ENCODE peak calls at places on chromosomes 16 and 17, in eight cellular contexts. One of them, this sample, is unnamed.

GRCh38 chr16:84278968-84279367 is 15.7 kb upstream of the WFDC1 start:
- DNase-seq in lower lobe of right lung: no peak
- DNase-seq in dorsolateral prefrontal cortex: no peak
- DNase-seq in esophagus squamous epithelium: no peak
- DNase-seq in psoas muscle: no peak
- DNase-seq in small intestine: no peak
- DNase-seq in effector memory CD4-positive, alpha-beta T cell: no peak
- DNase-seq in WERI-Rb-1: peak; percentile 67
- DNase-seq in this sample: no peak

GRCh38 chr17:79057727-79058400 is 16.8 kb upstream of the ENGASE start:
- DNase-seq in lower lobe of right lung: no peak
- DNase-seq in dorsolateral prefrontal cortex: no peak
- DNase-seq in esophagus squamous epithelium: no peak
- DNase-seq in psoas muscle: peak; percentile 29
- DNase-seq in small intestine: no peak
- DNase-seq in effector memory CD4-positive, alpha-beta T cell: no peak
- DNase-seq in WERI-Rb-1: no peak
- DNase-seq in this sample: no peak

GRCh38 chr17:4175921-4176802 is 33.2 kb downstream of the CYB5D2 start:
- DNase-seq in lower lobe of right lung: no peak
- DNase-seq in dorsolateral prefrontal cortex: no peak
- DNase-seq in esophagus squamous epithelium: no peak
- DNase-seq in psoas muscle: no peak
- DNase-seq in small intestine: peak; percentile 22
- DNase-seq in effector memory CD4-positive, alpha-beta T cell: peak; percentile 21
- DNase-seq in WERI-Rb-1: no peak
- DNase-seq in this sample: no peak

GRCh38 chr17:82250868-82251500 is 22.1 kb downstream of the SLC16A3 start:
- DNase-seq in lower lobe of right lung: peak; percentile 37
- DNase-seq in dorsolateral prefrontal cortex: peak; percentile 64
- DNase-seq in esophagus squamous epithelium: no peak
- DNase-seq in psoas muscle: peak; percentile 41
- DNase-seq in small intestine: no peak
- DNase-seq in effector memory CD4-positive, alpha-beta T cell: no peak
- DNase-seq in WERI-Rb-1: no peak
- DNase-seq in this sample: peak; percentile 38

GRCh38 chr17:42760652-42761581 is at the start of gene RAMP2:
- DNase-seq in lower lobe of right lung: no peak
- DNase-seq in dorsolateral prefrontal cortex: no peak
- DNase-seq in esophagus squamous epithelium: no peak
- DNase-seq in psoas muscle: peak; percentile 67
- DNase-seq in small intestine: peak; percentile 11
- DNase-seq in effector memory CD4-positive, alpha-beta T cell: no peak
- DNase-seq in WERI-Rb-1: peak; percentile 69
- DNase-seq in this sample: peak; percentile 50

GRCh38 chr17:37081287-37081686 is 132.5 kb downstream of the AATF start:
- DNase-seq in lower lobe of right lung: no peak
- DNase-seq in dorsolateral prefrontal cortex: no peak
- DNase-seq in esophagus squamous epithelium: no peak
- DNase-seq in psoas muscle: no peak
- DNase-seq in small intestine: no peak
- DNase-seq in effector memory CD4-positive, alpha-beta T cell: no peak
- DNase-seq in WERI-Rb-1: no peak
- DNase-seq in this sample: no peak

GRCh38 chr17:80122026-80122575 is 20.7 kb downstream of the GAA start:
- DNase-seq in lower lobe of right lung: no peak
- DNase-seq in dorsolateral prefrontal cortex: no peak
- DNase-seq in esophagus squamous epithelium: no peak
- DNase-seq in psoas muscle: no peak
- DNase-seq in small intestine: no peak
- DNase-seq in effector memory CD4-positive, alpha-beta T cell: no peak
- DNase-seq in WERI-Rb-1: peak; percentile 6
- DNase-seq in this sample: no peak

GRCh38 chr17:44167181-44167861 is 3.2 kb upstream of the ASB16 start:
- DNase-seq in lower lobe of right lung: no peak
- DNase-seq in dorsolateral prefrontal cortex: no peak
- DNase-seq in esophagus squamous epithelium: no peak
- DNase-seq in psoas muscle: no peak
- DNase-seq in small intestine: no peak
- DNase-seq in effector memory CD4-positive, alpha-beta T cell: no peak
- DNase-seq in WERI-Rb-1: no peak
- DNase-seq in this sample: no peak

GRCh38 chr16:4414187-4414909 is 2.0 kb downstream of the CORO7 start:
- DNase-seq in lower lobe of right lung: no peak
- DNase-seq in dorsolateral prefrontal cortex: no peak
- DNase-seq in esophagus squamous epithelium: no peak
- DNase-seq in psoas muscle: no peak
- DNase-seq in small intestine: peak; percentile 63
- DNase-seq in effector memory CD4-positive, alpha-beta T cell: peak; percentile 84
- DNase-seq in WERI-Rb-1: no peak
- DNase-seq in this sample: no peak

GRCh38 chr17:39755550-39756375 is 18.0 kb downstream of the GRB7 start:
- DNase-seq in lower lobe of right lung: no peak
- DNase-seq in dorsolateral prefrontal cortex: no peak
- DNase-seq in esophagus squamous epithelium: no peak
- DNase-seq in psoas muscle: no peak
- DNase-seq in small intestine: no peak
- DNase-seq in effector memory CD4-positive, alpha-beta T cell: peak; percentile 59
- DNase-seq in WERI-Rb-1: no peak
- DNase-seq in this sample: no peak

GRCh38 chr16:84955427-84955826 is 55.9 kb downstream of the ZDHHC7 start:
- DNase-seq in lower lobe of right lung: no peak
- DNase-seq in dorsolateral prefrontal cortex: no peak
- DNase-seq in esophagus squamous epithelium: no peak
- DNase-seq in psoas muscle: no peak
- DNase-seq in small intestine: peak; percentile 29
- DNase-seq in effector memory CD4-positive, alpha-beta T cell: no peak
- DNase-seq in WERI-Rb-1: no peak
- DNase-seq in this sample: peak; percentile 39

GRCh38 chr16:49437344-49437743 is 63.7 kb downstream of the C16orf78 start:
- DNase-seq in lower lobe of right lung: no peak
- DNase-seq in dorsolateral prefrontal cortex: no peak
- DNase-seq in esophagus squamous epithelium: no peak
- DNase-seq in psoas muscle: no peak
- DNase-seq in small intestine: no peak
- DNase-seq in effector memory CD4-positive, alpha-beta T cell: no peak
- DNase-seq in WERI-Rb-1: no peak
- DNase-seq in this sample: no peak

GRCh38 chr17:45336390-45337182 is 19.8 kb upstream of the MAP3K14 start:
- DNase-seq in lower lobe of right lung: peak; percentile 30
- DNase-seq in dorsolateral prefrontal cortex: no peak
- DNase-seq in esophagus squamous epithelium: no peak
- DNase-seq in psoas muscle: no peak
- DNase-seq in small intestine: no peak
- DNase-seq in effector memory CD4-positive, alpha-beta T cell: no peak
- DNase-seq in WERI-Rb-1: peak; percentile 4
- DNase-seq in this sample: no peak

GRCh38 chr16:69311533-69312388 is 611 bp downstream of the VPS4A start:
- DNase-seq in lower lobe of right lung: peak; percentile 69
- DNase-seq in dorsolateral prefrontal cortex: no peak
- DNase-seq in esophagus squamous epithelium: no peak
- DNase-seq in psoas muscle: peak; percentile 72
- DNase-seq in small intestine: peak; percentile 44
- DNase-seq in effector memory CD4-positive, alpha-beta T cell: no peak
- DNase-seq in WERI-Rb-1: peak; percentile 68
- DNase-seq in this sample: peak; percentile 46

GRCh38 chr16:7025616-7026190 is 306.9 kb upstream of the RBFOX1 start:
- DNase-seq in lower lobe of right lung: peak; percentile 71
- DNase-seq in dorsolateral prefrontal cortex: peak; percentile 83
- DNase-seq in esophagus squamous epithelium: no peak
- DNase-seq in psoas muscle: peak; percentile 74
- DNase-seq in small intestine: peak; percentile 62
- DNase-seq in effector memory CD4-positive, alpha-beta T cell: no peak
- DNase-seq in WERI-Rb-1: peak; percentile 90
- DNase-seq in this sample: peak; percentile 51

GRCh38 chr16:23948949-23949392 is 113.2 kb downstream of the PRKCB start:
- DNase-seq in lower lobe of right lung: no peak
- DNase-seq in dorsolateral prefrontal cortex: no peak
- DNase-seq in esophagus squamous epithelium: no peak
- DNase-seq in psoas muscle: no peak
- DNase-seq in small intestine: peak; percentile 50
- DNase-seq in effector memory CD4-positive, alpha-beta T cell: peak; percentile 50
- DNase-seq in WERI-Rb-1: no peak
- DNase-seq in this sample: no peak

GRCh38 chr17:1649844-1650409 is at the start of gene RILP:
- DNase-seq in lower lobe of right lung: peak; percentile 93
- DNase-seq in dorsolateral prefrontal cortex: no peak
- DNase-seq in esophagus squamous epithelium: no peak
- DNase-seq in psoas muscle: peak; percentile 89
- DNase-seq in small intestine: peak; percentile 98
- DNase-seq in effector memory CD4-positive, alpha-beta T cell: no peak
- DNase-seq in WERI-Rb-1: peak; percentile 66
- DNase-seq in this sample: peak; percentile 89

GRCh38 chr17:49969134-49969759 is at the start of gene DLX4:
- DNase-seq in lower lobe of right lung: no peak
- DNase-seq in dorsolateral prefrontal cortex: no peak
- DNase-seq in esophagus squamous epithelium: no peak
- DNase-seq in psoas muscle: no peak
- DNase-seq in small intestine: peak; percentile 23
- DNase-seq in effector memory CD4-positive, alpha-beta T cell: no peak
- DNase-seq in WERI-Rb-1: no peak
- DNase-seq in this sample: peak; percentile 84

GRCh38 chr17:45019177-45019711 is 32.2 kb downstream of the DCAKD start:
- DNase-seq in lower lobe of right lung: peak; percentile 52
- DNase-seq in dorsolateral prefrontal cortex: no peak
- DNase-seq in esophagus squamous epithelium: no peak
- DNase-seq in psoas muscle: peak; percentile 71
- DNase-seq in small intestine: peak; percentile 42
- DNase-seq in effector memory CD4-positive, alpha-beta T cell: peak; percentile 8
- DNase-seq in WERI-Rb-1: peak; percentile 68
- DNase-seq in this sample: peak; percentile 84

GRCh38 chr17:45384047-45384799 is 48.4 kb downstream of the ARHGAP27 start:
- DNase-seq in lower lobe of right lung: no peak
- DNase-seq in dorsolateral prefrontal cortex: no peak
- DNase-seq in esophagus squamous epithelium: no peak
- DNase-seq in psoas muscle: no peak
- DNase-seq in small intestine: no peak
- DNase-seq in effector memory CD4-positive, alpha-beta T cell: no peak
- DNase-seq in WERI-Rb-1: no peak
- DNase-seq in this sample: no peak

GRCh38 chr17:78817123-78817522 is 23.5 kb downstream of the USP36 start:
- DNase-seq in lower lobe of right lung: no peak
- DNase-seq in dorsolateral prefrontal cortex: no peak
- DNase-seq in esophagus squamous epithelium: no peak
- DNase-seq in psoas muscle: peak; percentile 24
- DNase-seq in small intestine: peak; percentile 60
- DNase-seq in effector memory CD4-positive, alpha-beta T cell: peak; percentile 80
- DNase-seq in WERI-Rb-1: no peak
- DNase-seq in this sample: no peak

GRCh38 chr16:64738321-64738960 is 383.4 kb downstream of the CDH11 start:
- DNase-seq in lower lobe of right lung: no peak
- DNase-seq in dorsolateral prefrontal cortex: no peak
- DNase-seq in esophagus squamous epithelium: no peak
- DNase-seq in psoas muscle: no peak
- DNase-seq in small intestine: no peak
- DNase-seq in effector memory CD4-positive, alpha-beta T cell: no peak
- DNase-seq in WERI-Rb-1: no peak
- DNase-seq in this sample: no peak

GRCh38 chr17:58643147-58643546 is 48.7 kb downstream of the TEX14 start:
- DNase-seq in lower lobe of right lung: no peak
- DNase-seq in dorsolateral prefrontal cortex: no peak
- DNase-seq in esophagus squamous epithelium: no peak
- DNase-seq in psoas muscle: no peak
- DNase-seq in small intestine: no peak
- DNase-seq in effector memory CD4-positive, alpha-beta T cell: no peak
- DNase-seq in WERI-Rb-1: no peak
- DNase-seq in this sample: no peak

GRCh38 chr16:8863594-8864424 is 5.0 kb downstream of the CARHSP1 start:
- DNase-seq in lower lobe of right lung: no peak
- DNase-seq in dorsolateral prefrontal cortex: peak; percentile 89
- DNase-seq in esophagus squamous epithelium: no peak
- DNase-seq in psoas muscle: peak; percentile 71
- DNase-seq in small intestine: peak; percentile 73
- DNase-seq in effector memory CD4-positive, alpha-beta T cell: no peak
- DNase-seq in WERI-Rb-1: no peak
- DNase-seq in this sample: peak; percentile 83
- H3K4me3 ChIP-seq in lower lobe of right lung: no peak overlapping the region
- H3K4me3 ChIP-seq in dorsolateral prefrontal cortex: peak overlapping the region; percentile 17
- H3K4me3 ChIP-seq in esophagus squamous epithelium: no peak overlapping the region
- H3K4me3 ChIP-seq in psoas muscle: no peak overlapping the region
- H3K4me3 ChIP-seq in small intestine: no peak overlapping the region
- H3K4me3 ChIP-seq in effector memory CD4-positive, alpha-beta T cell: no peak overlapping the region
- H3K4me3 ChIP-seq in WERI-Rb-1: no peak overlapping the region
- H3K4me3 ChIP-seq in this sample: no peak overlapping the region

DNA sequence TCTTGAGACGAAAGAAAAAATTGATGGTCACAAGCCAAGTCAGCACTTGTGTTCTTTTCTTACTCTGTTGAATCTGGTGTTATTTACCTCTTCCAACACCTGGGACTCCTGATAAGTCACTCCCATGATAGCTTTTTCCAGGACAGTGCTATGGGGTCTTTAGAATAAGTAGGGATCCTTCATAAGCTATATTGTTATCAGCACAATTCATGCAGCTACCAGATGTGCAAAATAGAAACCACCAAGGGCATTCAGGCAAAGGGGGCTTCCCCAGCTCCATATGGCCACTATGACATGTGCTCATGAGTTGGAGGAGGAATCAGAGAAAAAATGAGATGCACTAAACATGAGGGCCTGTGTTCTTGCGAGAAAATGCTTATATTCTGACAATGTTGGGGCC is 9.5 kb upstream of the SKAP1 start:
- DNase-seq in lower lobe of right lung: no peak
- DNase-seq in dorsolateral prefrontal cortex: no peak
- DNase-seq in esophagus squamous epithelium: no peak
- DNase-seq in psoas muscle: no peak
- DNase-seq in small intestine: no peak
- DNase-seq in effector memory CD4-positive, alpha-beta T cell: peak; percentile 18
- DNase-seq in WERI-Rb-1: no peak
- DNase-seq in this sample: no peak
- H3K27ac ChIP-seq in lower lobe of right lung: no peak overlapping the region
- H3K27ac ChIP-seq in dorsolateral prefrontal cortex: no peak overlapping the region
- H3K27ac ChIP-seq in esophagus squamous epithelium: no peak overlapping the region
- H3K27ac ChIP-seq in psoas muscle: no peak overlapping the region
- H3K27ac ChIP-seq in small intestine: peak overlapping the region; percentile 16
- H3K27ac ChIP-seq in effector memory CD4-positive, alpha-beta T cell: peak overlapping the region; percentile 83
- H3K27ac ChIP-seq in WERI-Rb-1: no peak overlapping the region
- H3K27ac ChIP-seq in this sample: no peak overlapping the region

GRCh38 chr16:3190949-3191353 is 2.9 kb downstream of the OR1F1 start:
- DNase-seq in lower lobe of right lung: no peak
- DNase-seq in dorsolateral prefrontal cortex: no peak
- DNase-seq in esophagus squamous epithelium: no peak
- DNase-seq in psoas muscle: no peak
- DNase-seq in small intestine: no peak
- DNase-seq in effector memory CD4-positive, alpha-beta T cell: no peak
- DNase-seq in WERI-Rb-1: no peak
- DNase-seq in this sample: no peak
- H3K4me3 ChIP-seq in lower lobe of right lung: no peak overlapping the region
- H3K4me3 ChIP-seq in dorsolateral prefrontal cortex: no peak overlapping the region
- H3K4me3 ChIP-seq in esophagus squamous epithelium: no peak overlapping the region
- H3K4me3 ChIP-seq in psoas muscle: no peak overlapping the region
- H3K4me3 ChIP-seq in small intestine: no peak overlapping the region
- H3K4me3 ChIP-seq in effector memory CD4-positive, alpha-beta T cell: no peak overlapping the region
- H3K4me3 ChIP-seq in WERI-Rb-1: peak overlapping the region; percentile 68
- H3K4me3 ChIP-seq in this sample: no peak overlapping the region

DNA sequence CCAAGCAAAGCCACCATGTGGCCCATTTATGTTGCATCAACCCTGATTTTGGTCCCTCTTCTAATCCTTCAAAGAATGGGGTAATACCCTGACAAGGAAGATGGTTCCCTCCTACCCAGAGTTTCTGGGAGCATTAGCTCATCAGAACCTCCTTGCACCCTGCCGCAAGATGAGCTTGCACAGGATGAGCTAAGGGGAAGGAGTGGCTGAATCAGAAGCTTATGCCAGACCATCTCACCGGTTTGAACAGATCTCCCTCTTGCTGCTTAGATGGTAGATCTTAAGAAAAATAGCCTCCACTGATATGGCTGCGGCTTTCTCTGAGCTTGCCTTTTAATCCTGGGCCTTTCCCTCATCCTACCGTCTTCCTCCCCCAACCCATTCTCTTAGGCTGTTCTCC is 175.1 kb downstream of the SOX9 start:
- DNase-seq in lower lobe of right lung: no peak
- DNase-seq in dorsolateral prefrontal cortex: no peak
- DNase-seq in esophagus squamous epithelium: no peak
- DNase-seq in psoas muscle: no peak
- DNase-seq in small intestine: no peak
- DNase-seq in effector memory CD4-positive, alpha-beta T cell: no peak
- DNase-seq in WERI-Rb-1: no peak
- DNase-seq in this sample: no peak
- H3K27ac ChIP-seq in lower lobe of right lung: no peak overlapping the region
- H3K27ac ChIP-seq in dorsolateral prefrontal cortex: no peak overlapping the region
- H3K27ac ChIP-seq in esophagus squamous epithelium: no peak overlapping the region
- H3K27ac ChIP-seq in psoas muscle: no peak overlapping the region
- H3K27ac ChIP-seq in small intestine: no peak overlapping the region
- H3K27ac ChIP-seq in effector memory CD4-positive, alpha-beta T cell: no peak overlapping the region
- H3K27ac ChIP-seq in WERI-Rb-1: no peak overlapping the region
- H3K27ac ChIP-seq in this sample: no peak overlapping the region

This sample was measured in right cardiac atrium.